ENCODE peak calls at places on chromosome 2, in ten cellular contexts. M, C, Q, H, N, D, P, Y, R and V are unnamed samples.

GRCh38 chr2:27891063-27891819 is 712 bp downstream of the BABAM2 start:
- DNase-seq in M (no peak), C (peak; percentile 37), Q (peak; percentile 90), H (peak; percentile 86), N (peak; percentile 95), D (peak; percentile 64), P (peak; percentile 16), Y (peak; percentile 78), R (peak; percentile 93), V (peak; percentile 84)

GRCh38 chr2:191302459-191303155 is 57.4 kb downstream of the MYO1B start:
- DNase-seq in M (no peak), C (peak; percentile 58), Q (no peak), H (no peak), N (no peak), D (peak; percentile 36), P (peak; percentile 26), Y (peak; percentile 30), R (peak; percentile 27), V (peak; percentile 53)

GRCh38 chr2:150370600-150370999 is 116.9 kb downstream of the RND3 start:
- DNase-seq in M (no peak), C (no peak), Q (no peak), H (peak; percentile 45), N (no peak), D (no peak), P (no peak), Y (no peak), R (no peak), V (no peak)

GRCh38 chr2:120308038-120308910 is 37.7 kb upstream of the INHBB start:
- DNase-seq in M (no peak), C (no peak), Q (no peak), H (no peak), N (no peak), D (no peak), P (no peak), Y (no peak), R (peak; percentile 62), V (peak; percentile 26)

GRCh38 chr2:91442246-91442905 is 2750.9 kb downstream of the RPIA start:
- DNase-seq in M (peak; percentile 59), C (no peak), Q (peak; percentile 20), H (peak; percentile 18), N (peak; percentile 63), D (no peak), P (peak; percentile 10), Y (peak; percentile 18), R (no peak), V (peak; percentile 23)

GRCh38 chr2:551621-552020 is 125.6 kb downstream of the TMEM18 start:
- DNase-seq in M (no peak), C (no peak), Q (no peak), H (no peak), N (no peak), D (no peak), P (no peak), Y (no peak), R (no peak), V (no peak)

GRCh38 chr2:230430957-230431635 is 15.1 kb downstream of the SP100 start:
- DNase-seq in M (no peak), C (no peak), Q (no peak), H (no peak), N (no peak), D (no peak), P (no peak), Y (no peak), R (no peak), V (no peak)

GRCh38 chr2:177072069-177072468 is 140.5 kb upstream of the HNRNPA3 start:
- DNase-seq in M (no peak), C (no peak), Q (no peak), H (no peak), N (no peak), D (no peak), P (no peak), Y (peak; percentile 93), R (peak; percentile 60), V (no peak)

GRCh38 chr2:103991591-103991990 is 862.3 kb upstream of the POU3F3 start:
- DNase-seq in M (no peak), C (peak; percentile 9), Q (no peak), H (no peak), N (no peak), D (no peak), P (no peak), Y (peak; percentile 5), R (no peak), V (peak; percentile 22)
- TF ChIP-seq CTCF in M (peak; percentile 40), C (peak; percentile 40), Q (no peak), H (no peak), N (no peak), D (no peak), P (peak; percentile 30), Y (peak; percentile 36), R (peak; percentile 7), V (peak; percentile 48)

DNA sequence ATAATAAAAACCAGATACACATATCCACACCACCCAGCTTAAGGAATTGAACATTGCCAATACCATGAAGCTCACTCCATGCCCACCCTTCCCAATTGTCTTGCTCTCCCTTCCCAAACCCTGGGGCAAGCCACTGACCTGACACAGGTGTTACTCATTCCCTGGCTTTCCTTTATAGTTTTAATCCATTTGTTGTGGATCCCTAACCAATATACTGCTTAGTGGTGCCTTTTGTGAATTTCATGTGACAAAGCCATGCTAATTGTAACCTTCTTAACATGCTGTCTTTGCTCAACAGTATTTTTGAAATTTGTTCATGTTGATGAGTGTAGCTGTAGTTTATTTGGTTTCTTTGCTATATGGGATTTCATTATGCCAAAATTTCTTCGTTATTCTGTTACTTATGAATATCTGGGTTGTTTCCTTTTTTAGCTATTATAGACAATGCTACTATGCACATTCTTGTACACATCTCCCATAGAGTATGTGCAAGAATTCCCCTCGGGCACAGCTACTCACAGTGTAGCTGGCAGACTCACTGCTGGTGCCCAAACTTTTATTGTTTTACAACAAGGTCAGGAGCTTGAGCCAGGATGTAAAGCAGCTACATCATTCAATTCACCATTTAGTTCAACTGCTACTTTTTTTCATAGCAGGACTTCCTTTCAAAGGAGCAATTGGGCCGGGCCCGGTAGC is 90.8 kb upstream of the ATL2 start:
- DNase-seq in M (no peak), C (no peak), Q (no peak), H (no peak), N (no peak), D (no peak), P (no peak), Y (no peak), R (no peak), V (no peak)
- TF ChIP-seq CTCF in M (no peak), C (no peak), Q (no peak), H (no peak), N (no peak), D (no peak), P (no peak), Y (no peak), R (no peak), V (no peak)

DNA sequence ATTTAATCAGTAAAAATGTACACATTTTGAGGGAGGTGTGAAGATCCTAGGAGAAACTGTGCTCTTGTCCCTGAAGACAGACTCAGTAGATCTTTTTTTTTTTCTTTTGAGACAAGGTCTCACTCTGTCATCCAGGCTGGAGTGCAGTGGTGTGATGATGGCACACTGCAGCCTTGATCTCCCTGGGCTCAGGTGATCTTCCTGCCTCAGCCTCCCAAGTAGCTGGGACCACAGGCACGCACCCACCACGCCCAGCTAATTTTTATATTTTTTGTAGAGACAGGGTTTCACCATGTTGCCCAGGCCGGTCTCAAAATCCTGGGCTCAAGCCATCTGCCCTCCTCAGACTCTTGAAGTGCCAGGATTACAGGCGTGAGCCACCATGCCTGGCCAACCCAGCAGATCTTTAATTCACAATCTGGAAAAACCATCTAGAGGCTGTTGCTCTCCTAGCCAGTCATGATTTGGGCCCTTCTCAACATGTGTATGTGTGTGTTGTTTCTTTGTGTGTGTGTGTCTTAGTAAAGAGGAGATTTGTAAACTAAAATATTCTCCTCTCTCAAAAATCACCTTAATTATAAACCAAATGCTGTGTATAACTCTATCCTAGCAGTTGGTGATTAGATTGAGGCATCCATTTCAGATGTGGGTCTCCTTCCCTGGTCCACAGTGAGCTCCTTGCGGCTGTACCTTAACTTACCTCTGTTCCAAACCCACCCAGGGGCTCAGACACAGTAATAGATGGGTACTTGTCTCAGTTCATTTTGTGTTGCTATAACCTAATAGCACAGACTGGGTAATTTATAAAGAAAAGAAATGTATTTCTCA is 3.9 kb upstream of the MYCN start:
- DNase-seq in M (no peak), C (no peak), Q (no peak), H (no peak), N (no peak), D (no peak), P (peak; percentile 98), Y (no peak), R (no peak), V (no peak)
- TF ChIP-seq CTCF in M (no peak), C (no peak), Q (no peak), H (no peak), N (no peak), D (no peak), P (no peak), Y (no peak), R (no peak), V (no peak)

GRCh38 chr2:165777522-165778186 is 16.4 kb downstream of the GALNT3 start:
- DNase-seq in M (no peak), C (no peak), Q (no peak), H (no peak), N (no peak), D (no peak), P (no peak), Y (no peak), R (no peak), V (no peak)

GRCh38 chr2:165776013-165776412 is 18.0 kb downstream of the GALNT3 start:
- DNase-seq in M (no peak), C (no peak), Q (no peak), H (no peak), N (no peak), D (no peak), P (no peak), Y (no peak), R (no peak), V (no peak)

GRCh38 chr2:165776796-165777195 is 17.3 kb downstream of the GALNT3 start:
- DNase-seq in M (no peak), C (no peak), Q (no peak), H (no peak), N (no peak), D (no peak), P (no peak), Y (no peak), R (no peak), V (no peak)

GRCh38 chr2:165778187-165778556 is 15.9 kb downstream of the GALNT3 start:
- DNase-seq in M (no peak), C (no peak), Q (no peak), H (no peak), N (no peak), D (no peak), P (no peak), Y (peak; percentile 37), R (no peak), V (no peak)

DNA sequence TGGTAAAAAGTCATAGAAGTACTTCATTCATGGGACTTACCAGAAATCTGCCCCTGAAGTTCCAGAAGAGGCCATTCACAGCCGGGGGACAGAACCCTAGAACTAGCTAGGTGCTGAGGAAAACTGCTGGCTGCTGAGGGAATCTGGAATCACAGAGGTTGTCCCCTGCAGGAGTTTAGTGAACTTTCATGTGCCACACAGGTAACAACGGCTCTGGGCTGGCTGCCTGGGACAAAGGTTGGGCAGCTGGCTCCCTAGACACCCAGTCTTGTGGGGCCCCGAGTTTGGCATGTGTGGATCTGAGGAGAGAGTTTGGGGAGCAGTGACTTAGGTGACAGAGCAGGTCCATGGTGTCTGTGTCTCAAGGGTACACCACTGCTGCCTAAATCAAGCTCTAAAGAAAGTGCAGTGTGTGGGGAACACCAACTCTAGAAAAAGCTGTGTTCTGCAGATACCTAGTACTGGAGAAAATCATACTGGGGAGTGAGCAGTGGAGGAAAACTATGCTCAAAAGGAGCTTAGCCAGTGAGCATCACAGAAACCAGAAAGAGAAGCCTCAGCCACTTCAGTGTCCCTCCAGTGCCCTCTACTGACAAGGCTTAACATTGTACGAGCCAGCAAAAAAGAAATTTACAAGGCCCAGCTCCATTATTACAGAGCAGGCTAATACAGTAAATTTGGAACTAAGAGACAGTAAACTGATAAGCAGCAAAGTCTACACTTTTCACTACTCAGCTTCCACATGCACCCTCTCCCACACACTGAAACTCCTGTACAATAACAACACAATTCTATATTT is 15.2 kb downstream of the GALNT3 start:
- DNase-seq in M (no peak), C (peak; percentile 41), Q (no peak), H (no peak), N (no peak), D (no peak), P (peak; percentile 5), Y (peak; percentile 66), R (peak; percentile 21), V (peak; percentile 45)
- TF ChIP-seq CTCF in M (no peak), C (peak; percentile 89), Q (no peak), H (peak; percentile 30), N (no peak), D (peak; percentile 53), P (peak; percentile 53), Y (peak; percentile 47), R (peak; percentile 51), V (peak; percentile 46)